ENCODE peak calls at places on chromosomes 7 and 10, in seven cellular contexts. D is BE2C, Y is HFF-Myc, H is fibroblast of mammary gland, K is hepatocyte, E is brain microvascular endothelial cell, R is psoas muscle. V is an unnamed sample.

GRCh38 chr10:119309423-119309770 is 102.0 kb downstream of the GRK5 start:
- DNase-seq in D (no peak), Y (no peak), H (no peak), K (no peak), E (no peak), R (no peak), V (no peak)

GRCh38 chr10:79049931-79050895 is 18.6 kb upstream of the ZMIZ1 start:
- DNase-seq in D (no peak), Y (no peak), H (no peak), K (no peak), E (no peak), R (peak), V (no peak)

GRCh38 chr7:636396-636795 is 90.1 kb upstream of the DNAAF5 start:
- DNase-seq in D (no peak), Y (no peak), H (no peak), K (no peak), E (peak), R (no peak), V (no peak)

GRCh38 chr10:10677479-10677878 is 340.2 kb upstream of the CELF2 start:
- DNase-seq in D (peak), Y (peak), H (peak), K (peak), E (peak), R (peak), V (peak)

GRCh38 chr7:158126661-158127060 is 461.0 kb downstream of the PTPRN2 start:
- DNase-seq in D (no peak), Y (no peak), H (no peak), K (no peak), E (no peak), R (no peak), V (no peak)

GRCh38 chr7:130917669-130918128 is 183.7 kb upstream of the KLF14 start:
- DNase-seq in D (no peak), Y (no peak), H (peak), K (no peak), E (no peak), R (no peak), V (no peak)

GRCh38 chr7:132935608-132936007 is 146.3 kb downstream of the CHCHD3 start:
- DNase-seq in D (no peak), Y (no peak), H (no peak), K (no peak), E (no peak), R (no peak), V (no peak)

GRCh38 chr7:138243430-138243829 is 167.2 kb downstream of the AKR1D1 start:
- DNase-seq in D (peak), Y (no peak), H (no peak), K (peak), E (no peak), R (no peak), V (peak)

GRCh38 chr7:29396563-29396962 is 167.1 kb upstream of the PRR15 start:
- DNase-seq in D (no peak), Y (no peak), H (no peak), K (no peak), E (no peak), R (no peak), V (no peak)

GRCh38 chr7:104814671-104815400 is 199.2 kb upstream of the KMT2E start:
- DNase-seq in D (no peak), Y (no peak), H (no peak), K (no peak), E (no peak), R (no peak), V (no peak)

GRCh38 chr7:102230593-102230992 is 56.1 kb upstream of the SH2B2 start:
- DNase-seq in D (no peak), Y (no peak), H (peak), K (no peak), E (peak), R (no peak), V (no peak)

GRCh38 chr7:130662426-130662825 is 6.1 kb downstream of the COPG2 start:
- DNase-seq in D (no peak), Y (no peak), H (no peak), K (no peak), E (peak), R (no peak), V (no peak)

GRCh38 chr10:78045237-78045636 is 11.6 kb downstream of the RPS24 start:
- DNase-seq in D (no peak), Y (no peak), H (no peak), K (no peak), E (no peak), R (no peak), V (no peak)

GRCh38 chr10:103478671-103479070 is 369 bp downstream of the CALHM3 start:
- DNase-seq in D (no peak), Y (no peak), H (no peak), K (no peak), E (no peak), R (no peak), V (no peak)

GRCh38 chr10:103480521-103480920 is 1.5 kb upstream of the CALHM3 start:
- DNase-seq in D (no peak), Y (no peak), H (peak), K (no peak), E (no peak), R (peak), V (no peak)

GRCh38 chr10:103487396-103487708 is 6.2 kb upstream of the NEURL1 start:
- DNase-seq in D (no peak), Y (no peak), H (no peak), K (no peak), E (no peak), R (no peak), V (peak)

GRCh38 chr10:103479135-103479534 is at the start of gene CALHM3:
- DNase-seq in D (no peak), Y (no peak), H (no peak), K (no peak), E (no peak), R (no peak), V (no peak)

DNA sequence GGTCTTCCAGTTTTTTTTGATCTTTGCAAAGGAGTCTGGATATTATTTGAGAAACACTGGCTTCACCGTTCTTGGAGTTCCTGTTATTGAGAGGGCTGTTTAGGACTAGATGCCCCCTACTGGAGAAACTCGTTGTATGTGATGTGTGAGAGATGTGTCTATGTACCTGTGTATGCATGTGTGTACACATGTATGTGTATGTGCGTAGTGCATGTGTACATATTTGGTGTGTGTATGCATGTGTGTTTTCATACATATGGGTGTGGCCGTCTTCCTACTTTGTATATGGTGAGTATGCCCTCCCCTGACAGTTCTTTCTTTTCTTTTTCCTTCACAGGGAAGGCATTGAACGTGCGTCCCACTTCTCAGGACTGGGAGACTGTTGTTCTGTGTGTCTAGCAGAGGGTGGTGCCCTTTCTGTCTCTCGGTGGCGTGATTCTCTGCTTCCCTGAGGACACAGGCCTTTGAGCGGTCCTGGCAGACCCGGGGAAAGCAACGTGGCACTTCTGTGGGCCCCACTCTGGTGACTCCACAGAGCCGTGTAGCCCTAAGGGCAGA is 3.0 kb upstream of the CALHM3 start:
- DNase-seq in D (peak), Y (no peak), H (peak), K (peak), E (peak), R (no peak), V (peak)
- TF ChIP-seq CTCF in D (peak), Y (peak), H (peak), K (peak), E (peak), R (peak), V (peak)

DNA sequence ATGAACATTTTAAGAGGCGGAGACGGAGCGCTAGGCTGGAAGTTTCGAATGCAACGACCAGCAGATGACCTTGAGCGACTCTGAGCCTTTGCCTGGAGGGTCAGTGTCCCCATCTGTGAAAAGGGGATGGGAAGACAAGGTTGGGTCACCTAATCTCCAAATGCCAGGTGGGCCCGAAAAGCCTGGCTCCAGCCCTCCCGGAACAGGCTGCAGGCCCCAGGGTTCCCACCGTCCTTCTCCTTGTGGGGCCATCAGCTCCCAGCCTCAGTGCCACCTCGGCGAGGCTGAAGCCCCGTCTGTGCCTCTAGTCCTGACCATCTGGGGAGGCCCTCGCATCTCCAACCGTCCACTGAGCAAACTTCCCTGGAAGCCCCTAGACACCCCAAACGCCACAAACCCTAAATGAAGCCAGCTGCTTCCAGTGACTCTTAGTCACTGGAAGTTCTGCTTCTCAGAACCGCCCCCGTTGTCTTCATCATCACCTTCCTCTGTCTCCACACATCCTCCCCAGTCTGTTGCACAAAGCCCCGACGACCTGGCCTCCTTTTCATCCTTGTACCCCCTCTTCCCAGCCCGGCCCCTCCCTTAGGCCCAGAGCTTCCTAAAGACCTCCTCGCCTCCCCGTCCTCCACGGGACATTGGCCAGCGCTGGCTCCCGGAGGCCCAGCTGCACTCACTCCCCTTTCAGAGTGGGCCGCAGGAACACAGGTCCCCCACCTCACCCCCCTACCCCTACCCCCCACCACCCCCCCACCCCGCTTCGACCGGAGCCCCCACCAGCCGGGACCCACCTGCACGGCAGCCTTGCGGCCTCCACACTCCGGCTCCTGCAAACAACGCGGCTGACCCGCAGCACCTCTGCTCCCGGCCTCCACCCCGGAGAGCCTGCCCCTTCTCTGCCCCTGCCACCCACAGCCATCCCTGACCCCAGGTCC is 1.0 kb upstream of the DIP2C start:
- DNase-seq in D (no peak), Y (no peak), H (peak), K (no peak), E (no peak), R (no peak), V (no peak)
- H3K4me3 ChIP-seq in D (peak), Y (peak), H (peak), K (peak), E (peak), R (peak), V (peak)

GRCh38 chr7:6164491-6164890 is 107.9 kb downstream of the CYTH3 start:
- DNase-seq in D (peak), Y (no peak), H (no peak), K (no peak), E (peak), R (no peak), V (no peak)
- TF ChIP-seq CTCF in D (peak), Y (peak), H (peak), K (no peak), E (peak), R (no peak), V (peak)

DNA sequence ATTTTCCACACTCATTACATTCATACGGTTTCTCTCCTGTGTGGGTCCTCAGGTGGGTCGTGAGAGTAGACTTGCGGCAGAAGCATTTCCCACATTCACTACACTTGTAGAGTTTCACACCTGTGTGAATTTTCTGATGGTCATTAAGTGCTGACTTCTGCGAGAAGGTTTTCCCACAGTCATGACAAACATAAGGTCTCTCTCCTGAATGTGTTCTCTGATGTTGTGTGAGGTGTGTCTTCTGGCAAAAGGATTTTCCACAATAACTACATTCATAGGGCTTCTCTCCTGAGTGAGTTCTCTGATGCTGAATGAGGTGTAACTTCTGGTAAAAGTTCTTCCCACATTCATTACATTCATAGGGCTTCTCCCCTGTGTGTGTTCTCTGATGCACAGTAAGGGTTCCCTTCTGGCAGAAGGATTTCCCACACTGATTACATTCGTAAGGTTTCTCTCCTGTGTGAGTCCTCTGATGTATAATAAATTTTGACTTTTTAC is 15.1 kb downstream of the ZNF12 start:
- DNase-seq in D (no peak), Y (no peak), H (peak), K (no peak), E (no peak), R (no peak), V (no peak)
- H3K4me3 ChIP-seq in D (no peak), Y (no peak), H (no peak), K (peak), E (no peak), R (no peak), V (no peak)

GRCh38 chr7:82164813-82165212 is 278.8 kb downstream of the CACNA2D1 start:
- DNase-seq in D (peak), Y (peak), H (peak), K (peak), E (peak), R (no peak), V (no peak)
- TF ChIP-seq CTCF in D (peak), Y (peak), H (peak), K (peak), E (peak), R (peak), V (peak)

GRCh38 chr10:44958897-44959242 is 732 bp upstream of the RASSF4 start:
- DNase-seq in D (no peak), Y (no peak), H (no peak), K (no peak), E (no peak), R (no peak), V (no peak)
- H3K4me3 ChIP-seq in D (peak), Y (peak), H (peak), K (peak), E (peak), R (peak), V (peak)

GRCh38 chr7:118872568-118872967 is 648.1 kb downstream of the ANKRD7 start:
- DNase-seq in D (no peak), Y (no peak), H (no peak), K (peak), E (no peak), R (no peak), V (peak)

GRCh38 chr7:118867860-118868259 is 643.4 kb downstream of the ANKRD7 start:
- DNase-seq in D (no peak), Y (no peak), H (no peak), K (no peak), E (no peak), R (no peak), V (no peak)

GRCh38 chr7:118870187-118870586 is 645.7 kb downstream of the ANKRD7 start:
- DNase-seq in D (no peak), Y (no peak), H (no peak), K (no peak), E (no peak), R (no peak), V (no peak)
- TF ChIP-seq CTCF in D (no peak), Y (no peak), H (no peak), K (peak), E (peak), R (no peak), V (peak)

GRCh38 chr7:75844158-75844557 is 30.6 kb upstream of the CCL24 start:
- DNase-seq in D (no peak), Y (no peak), H (no peak), K (no peak), E (no peak), R (no peak), V (no peak)

GRCh38 chr7:75847707-75848106 is 31.1 kb upstream of the RHBDD2 start:
- DNase-seq in D (no peak), Y (no peak), H (no peak), K (no peak), E (no peak), R (no peak), V (no peak)

GRCh38 chr7:75840029-75840428 is 26.4 kb upstream of the CCL24 start:
- DNase-seq in D (no peak), Y (no peak), H (no peak), K (no peak), E (no peak), R (no peak), V (no peak)

GRCh38 chr7:75843470-75844116 is 30.0 kb upstream of the CCL24 start:
- DNase-seq in D (no peak), Y (peak), H (no peak), K (no peak), E (no peak), R (no peak), V (no peak)

GRCh38 chr7:75842836-75843446 is 29.3 kb upstream of the CCL24 start:
- DNase-seq in D (no peak), Y (peak), H (peak), K (peak), E (peak), R (no peak), V (no peak)
- H3K4me3 ChIP-seq in D (no peak), Y (peak), H (no peak), K (no peak), E (peak), R (no peak), V (no peak)

GRCh38 chr10:94890264-94891022 is 48.0 kb upstream of the CYP2C9 start:
- DNase-seq in D (no peak), Y (no peak), H (no peak), K (no peak), E (no peak), R (no peak), V (no peak)
- TF ChIP-seq CTCF in D (no peak), Y (no peak), H (no peak), K (no peak), E (no peak), R (no peak), V (no peak)